ENCODE peak calls at places on chromosome 14, in ten cellular contexts. One of them, this sample, is unnamed.

GRCh38 chr14:68935761-68936209 is 43.3 kb downstream of the ACTN1 start:
- DNase-seq in adrenal gland: no peak
- DNase-seq in bronchial epithelial cell: peak; percentile 33
- DNase-seq in prostate gland: peak; percentile 35
- DNase-seq in WERI-Rb-1: peak; percentile 39
- DNase-seq in left ventricle myocardium inferior: no peak
- DNase-seq in heart right ventricle: peak; percentile 42
- DNase-seq in astrocyte of the spinal cord: no peak
- DNase-seq in progenitor cell of endocrine pancreas: no peak
- DNase-seq in endothelial cell of umbilical vein: peak; percentile 99
- DNase-seq in this sample: no peak

GRCh38 chr14:84468153-84468552 is 1061.8 kb upstream of the FLRT2 start:
- DNase-seq in adrenal gland: no peak
- DNase-seq in bronchial epithelial cell: no peak
- DNase-seq in prostate gland: no peak
- DNase-seq in WERI-Rb-1: no peak
- DNase-seq in left ventricle myocardium inferior: no peak
- DNase-seq in heart right ventricle: no peak
- DNase-seq in astrocyte of the spinal cord: no peak
- DNase-seq in progenitor cell of endocrine pancreas: no peak
- DNase-seq in endothelial cell of umbilical vein: no peak
- DNase-seq in this sample: no peak

GRCh38 chr14:104282332-104283196 is 144.2 kb downstream of the KIF26A start:
- DNase-seq in adrenal gland: peak; percentile 23
- DNase-seq in bronchial epithelial cell: no peak
- DNase-seq in prostate gland: no peak
- DNase-seq in WERI-Rb-1: peak; percentile 1
- DNase-seq in left ventricle myocardium inferior: peak; percentile 5
- DNase-seq in heart right ventricle: no peak
- DNase-seq in astrocyte of the spinal cord: no peak
- DNase-seq in progenitor cell of endocrine pancreas: peak; percentile 7
- DNase-seq in endothelial cell of umbilical vein: no peak
- DNase-seq in this sample: no peak

GRCh38 chr14:90523544-90523943 is 126.7 kb downstream of the CALM1 start:
- DNase-seq in adrenal gland: no peak
- DNase-seq in bronchial epithelial cell: peak; percentile 39
- DNase-seq in prostate gland: no peak
- DNase-seq in WERI-Rb-1: no peak
- DNase-seq in left ventricle myocardium inferior: no peak
- DNase-seq in heart right ventricle: no peak
- DNase-seq in astrocyte of the spinal cord: peak; percentile 66
- DNase-seq in progenitor cell of endocrine pancreas: no peak
- DNase-seq in endothelial cell of umbilical vein: no peak
- DNase-seq in this sample: no peak

GRCh38 chr14:70563869-70564268 is 29.1 kb upstream of the ADAM20 start:
- DNase-seq in adrenal gland: no peak
- DNase-seq in bronchial epithelial cell: no peak
- DNase-seq in prostate gland: no peak
- DNase-seq in WERI-Rb-1: no peak
- DNase-seq in left ventricle myocardium inferior: peak; percentile 61
- DNase-seq in heart right ventricle: peak; percentile 40
- DNase-seq in astrocyte of the spinal cord: no peak
- DNase-seq in progenitor cell of endocrine pancreas: no peak
- DNase-seq in endothelial cell of umbilical vein: no peak
- DNase-seq in this sample: no peak

GRCh38 chr14:74441113-74441512 is 15.1 kb upstream of the SYNDIG1L start:
- DNase-seq in adrenal gland: no peak
- DNase-seq in bronchial epithelial cell: no peak
- DNase-seq in prostate gland: no peak
- DNase-seq in WERI-Rb-1: no peak
- DNase-seq in left ventricle myocardium inferior: no peak
- DNase-seq in heart right ventricle: no peak
- DNase-seq in astrocyte of the spinal cord: no peak
- DNase-seq in progenitor cell of endocrine pancreas: no peak
- DNase-seq in endothelial cell of umbilical vein: no peak
- DNase-seq in this sample: no peak

GRCh38 chr14:38419579-38419978 is 163.7 kb upstream of the CLEC14A start:
- DNase-seq in adrenal gland: no peak
- DNase-seq in bronchial epithelial cell: no peak
- DNase-seq in prostate gland: no peak
- DNase-seq in WERI-Rb-1: no peak
- DNase-seq in left ventricle myocardium inferior: no peak
- DNase-seq in heart right ventricle: no peak
- DNase-seq in astrocyte of the spinal cord: no peak
- DNase-seq in progenitor cell of endocrine pancreas: no peak
- DNase-seq in endothelial cell of umbilical vein: peak; percentile 74
- DNase-seq in this sample: no peak

GRCh38 chr14:74875941-74876913 is at the start of gene PROX2:
- DNase-seq in adrenal gland: no peak
- DNase-seq in bronchial epithelial cell: no peak
- DNase-seq in prostate gland: no peak
- DNase-seq in WERI-Rb-1: no peak
- DNase-seq in left ventricle myocardium inferior: no peak
- DNase-seq in heart right ventricle: no peak
- DNase-seq in astrocyte of the spinal cord: no peak
- DNase-seq in progenitor cell of endocrine pancreas: no peak
- DNase-seq in endothelial cell of umbilical vein: peak; percentile 22
- DNase-seq in this sample: no peak

GRCh38 chr14:96055065-96055752 is 16.0 kb downstream of the C14orf132 start:
- DNase-seq in adrenal gland: no peak
- DNase-seq in bronchial epithelial cell: no peak
- DNase-seq in prostate gland: no peak
- DNase-seq in WERI-Rb-1: no peak
- DNase-seq in left ventricle myocardium inferior: no peak
- DNase-seq in heart right ventricle: no peak
- DNase-seq in astrocyte of the spinal cord: peak; percentile 31
- DNase-seq in progenitor cell of endocrine pancreas: no peak
- DNase-seq in endothelial cell of umbilical vein: no peak
- DNase-seq in this sample: no peak

GRCh38 chr14:96055753-96056508 is 16.8 kb downstream of the C14orf132 start:
- DNase-seq in adrenal gland: no peak
- DNase-seq in bronchial epithelial cell: no peak
- DNase-seq in prostate gland: no peak
- DNase-seq in WERI-Rb-1: no peak
- DNase-seq in left ventricle myocardium inferior: no peak
- DNase-seq in heart right ventricle: no peak
- DNase-seq in astrocyte of the spinal cord: no peak
- DNase-seq in progenitor cell of endocrine pancreas: no peak
- DNase-seq in endothelial cell of umbilical vein: no peak
- DNase-seq in this sample: no peak

GRCh38 chr14:96057738-96058137 is 18.6 kb downstream of the C14orf132 start:
- DNase-seq in adrenal gland: no peak
- DNase-seq in bronchial epithelial cell: no peak
- DNase-seq in prostate gland: no peak
- DNase-seq in WERI-Rb-1: no peak
- DNase-seq in left ventricle myocardium inferior: no peak
- DNase-seq in heart right ventricle: no peak
- DNase-seq in astrocyte of the spinal cord: no peak
- DNase-seq in progenitor cell of endocrine pancreas: no peak
- DNase-seq in endothelial cell of umbilical vein: no peak
- DNase-seq in this sample: no peak

GRCh38 chr14:96058606-96059200 is 19.5 kb downstream of the C14orf132 start:
- DNase-seq in adrenal gland: no peak
- DNase-seq in bronchial epithelial cell: no peak
- DNase-seq in prostate gland: no peak
- DNase-seq in WERI-Rb-1: no peak
- DNase-seq in left ventricle myocardium inferior: no peak
- DNase-seq in heart right ventricle: no peak
- DNase-seq in astrocyte of the spinal cord: no peak
- DNase-seq in progenitor cell of endocrine pancreas: no peak
- DNase-seq in endothelial cell of umbilical vein: no peak
- DNase-seq in this sample: no peak

DNA sequence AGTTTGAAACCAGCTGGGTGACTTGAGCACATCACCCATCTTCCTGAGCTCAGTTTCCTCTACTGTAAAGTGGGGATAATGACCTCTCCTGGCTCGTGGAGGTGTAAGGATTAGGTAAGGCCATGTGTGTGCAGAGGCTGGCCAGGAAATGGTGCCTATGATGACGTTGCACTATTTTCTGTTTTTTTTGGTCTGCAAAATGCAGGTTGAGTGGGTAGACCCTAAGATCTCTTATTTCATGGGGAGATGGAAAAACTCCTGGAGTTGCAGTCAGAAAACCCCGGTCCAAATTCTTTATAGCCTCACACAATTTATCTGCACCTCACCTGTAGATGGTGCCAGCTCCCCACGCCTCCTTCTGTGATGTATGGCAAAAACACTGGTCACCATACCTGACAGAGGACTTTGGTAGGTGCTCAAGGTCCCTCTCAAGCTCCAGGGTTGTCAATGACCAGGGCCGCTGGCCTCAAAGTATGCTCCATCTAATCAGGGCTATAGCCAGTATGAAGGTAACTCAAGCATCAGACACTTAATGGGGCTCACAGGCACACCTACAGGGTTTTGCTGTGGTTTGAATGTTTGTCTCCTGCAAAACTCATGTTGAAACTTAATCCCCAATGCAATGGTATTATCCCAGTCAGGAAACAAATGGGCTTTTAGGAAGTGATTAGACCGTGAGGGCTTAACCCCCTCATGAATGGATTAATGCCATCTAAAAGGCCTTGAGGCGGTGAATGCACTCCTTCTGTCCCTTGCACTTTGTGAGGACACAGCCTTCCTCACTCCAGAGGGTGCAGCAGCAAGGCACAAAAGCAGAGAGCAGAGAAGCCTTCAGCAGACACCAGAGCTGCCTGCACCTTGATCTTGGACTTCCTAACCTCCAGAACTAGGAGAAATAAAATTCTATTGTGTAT is 17.6 kb downstream of the C14orf132 start:
- DNase-seq in adrenal gland: no peak
- DNase-seq in bronchial epithelial cell: peak; percentile 24
- DNase-seq in prostate gland: no peak
- DNase-seq in WERI-Rb-1: peak; percentile 61
- DNase-seq in left ventricle myocardium inferior: no peak
- DNase-seq in heart right ventricle: no peak
- DNase-seq in astrocyte of the spinal cord: no peak
- DNase-seq in progenitor cell of endocrine pancreas: no peak
- DNase-seq in endothelial cell of umbilical vein: no peak
- DNase-seq in this sample: no peak
- TF ChIP-seq CTCF in adrenal gland: no peak
- TF ChIP-seq CTCF in bronchial epithelial cell: peak; percentile 55
- TF ChIP-seq CTCF in prostate gland: no peak
- TF ChIP-seq CTCF in WERI-Rb-1: peak; percentile 37
- TF ChIP-seq CTCF in left ventricle myocardium inferior: no peak
- TF ChIP-seq CTCF in heart right ventricle: no peak
- TF ChIP-seq CTCF in astrocyte of the spinal cord: no peak
- TF ChIP-seq CTCF in progenitor cell of endocrine pancreas: no peak
- TF ChIP-seq CTCF in endothelial cell of umbilical vein: no peak
- TF ChIP-seq CTCF in this sample: no peak

DNA sequence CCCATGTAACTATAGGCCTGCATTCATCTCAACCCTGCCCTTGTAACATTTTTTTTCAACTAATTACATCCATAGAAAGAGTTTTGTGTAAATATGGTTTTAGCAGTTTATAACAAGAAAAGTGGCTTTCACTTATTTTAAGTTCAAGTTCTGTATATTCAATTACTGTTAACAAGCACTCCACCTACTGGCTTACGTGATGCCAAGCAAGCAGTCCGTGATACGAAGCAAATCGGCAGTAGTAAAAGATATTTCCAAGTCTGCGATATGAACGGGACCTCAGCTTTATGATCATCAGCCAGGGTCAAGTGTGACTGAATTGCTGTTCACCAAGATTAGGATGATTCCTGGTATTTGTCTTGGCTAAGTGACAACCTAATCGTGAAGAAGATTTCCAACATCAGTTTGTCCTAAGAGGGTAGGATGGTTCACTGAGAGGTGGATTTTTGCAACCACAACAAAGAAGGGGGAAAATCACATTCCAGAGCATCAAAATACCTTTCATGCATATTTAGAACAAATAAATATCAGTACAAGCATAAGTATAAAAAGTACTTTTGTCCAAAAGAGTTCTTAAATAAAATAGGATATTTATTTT is 456.2 kb downstream of the FOXG1 start:
- DNase-seq in adrenal gland: peak; percentile 25
- DNase-seq in bronchial epithelial cell: peak; percentile 48
- DNase-seq in prostate gland: no peak
- DNase-seq in WERI-Rb-1: peak; percentile 46
- DNase-seq in left ventricle myocardium inferior: no peak
- DNase-seq in heart right ventricle: no peak
- DNase-seq in astrocyte of the spinal cord: peak; percentile 73
- DNase-seq in progenitor cell of endocrine pancreas: no peak
- DNase-seq in endothelial cell of umbilical vein: peak; percentile 44
- DNase-seq in this sample: no peak
- TF ChIP-seq CTCF in adrenal gland: peak; percentile 44
- TF ChIP-seq CTCF in bronchial epithelial cell: peak; percentile 55
- TF ChIP-seq CTCF in prostate gland: peak; percentile 21
- TF ChIP-seq CTCF in WERI-Rb-1: peak; percentile 52
- TF ChIP-seq CTCF in left ventricle myocardium inferior: no peak
- TF ChIP-seq CTCF in heart right ventricle: peak; percentile 20
- TF ChIP-seq CTCF in astrocyte of the spinal cord: peak; percentile 77
- TF ChIP-seq CTCF in progenitor cell of endocrine pancreas: peak; percentile 59
- TF ChIP-seq CTCF in endothelial cell of umbilical vein: peak; percentile 43
- TF ChIP-seq CTCF in this sample: no peak

DNA sequence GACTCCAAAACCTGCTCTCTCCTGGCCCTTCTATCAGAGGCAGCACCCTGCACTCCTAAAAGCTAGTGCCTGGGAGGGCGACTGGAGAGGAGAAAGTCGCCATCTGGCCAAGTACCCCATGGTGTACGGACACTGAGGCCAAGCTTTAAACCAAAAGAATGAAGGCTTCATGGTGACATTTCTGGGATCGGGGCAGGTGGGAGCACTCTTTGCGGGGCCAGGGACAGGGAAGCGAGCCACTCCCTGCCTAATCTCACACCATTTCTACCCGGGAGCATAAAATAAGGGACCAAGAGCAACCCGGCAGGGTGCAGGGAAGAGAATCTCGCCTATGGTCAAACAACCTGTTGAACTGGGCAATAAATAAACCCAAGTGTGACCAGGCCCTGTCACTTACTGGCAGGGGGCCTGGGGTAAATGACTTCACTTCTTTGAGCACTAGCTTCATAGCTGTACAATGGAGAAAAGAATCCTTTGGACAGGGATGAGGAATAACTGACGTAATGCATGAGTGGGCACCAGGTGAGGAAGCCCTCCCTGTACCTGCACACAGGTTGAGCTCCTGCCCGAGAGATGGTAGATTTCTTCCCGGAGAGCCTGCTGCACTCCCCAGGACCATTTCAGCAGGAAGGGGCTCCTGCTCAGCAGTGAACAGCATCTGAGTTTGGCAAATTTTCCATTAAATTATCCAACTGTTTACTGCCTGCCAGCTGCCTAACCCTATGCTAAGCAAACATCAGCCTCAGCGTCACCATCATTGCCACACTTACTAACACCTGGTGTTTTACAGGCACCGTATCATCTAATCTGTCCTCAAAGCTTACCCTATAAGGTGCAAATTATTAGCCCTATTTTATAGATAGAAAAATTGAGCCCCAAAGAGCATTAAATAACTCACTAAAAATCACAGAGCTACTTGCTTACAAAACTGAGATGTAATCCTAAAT is 2.0 kb downstream of the SERPINA1 start:
- DNase-seq in adrenal gland: no peak
- DNase-seq in bronchial epithelial cell: no peak
- DNase-seq in prostate gland: no peak
- DNase-seq in WERI-Rb-1: no peak
- DNase-seq in left ventricle myocardium inferior: no peak
- DNase-seq in heart right ventricle: no peak
- DNase-seq in astrocyte of the spinal cord: no peak
- DNase-seq in progenitor cell of endocrine pancreas: no peak
- DNase-seq in endothelial cell of umbilical vein: no peak
- DNase-seq in this sample: peak; percentile 16
- TF ChIP-seq CTCF in adrenal gland: no peak
- TF ChIP-seq CTCF in bronchial epithelial cell: no peak
- TF ChIP-seq CTCF in prostate gland: no peak
- TF ChIP-seq CTCF in WERI-Rb-1: no peak
- TF ChIP-seq CTCF in left ventricle myocardium inferior: no peak
- TF ChIP-seq CTCF in heart right ventricle: no peak
- TF ChIP-seq CTCF in astrocyte of the spinal cord: no peak
- TF ChIP-seq CTCF in progenitor cell of endocrine pancreas: no peak
- TF ChIP-seq CTCF in endothelial cell of umbilical vein: no peak
- TF ChIP-seq CTCF in this sample: no peak

GRCh38 chr14:54488318-54488645 is 498 bp downstream of the GMFB start:
- DNase-seq in adrenal gland: no peak
- DNase-seq in bronchial epithelial cell: peak; percentile 17
- DNase-seq in prostate gland: no peak
- DNase-seq in WERI-Rb-1: no peak
- DNase-seq in left ventricle myocardium inferior: no peak
- DNase-seq in heart right ventricle: no peak
- DNase-seq in astrocyte of the spinal cord: no peak
- DNase-seq in progenitor cell of endocrine pancreas: no peak
- DNase-seq in endothelial cell of umbilical vein: no peak
- DNase-seq in this sample: no peak
- TF ChIP-seq CTCF in adrenal gland: no peak
- TF ChIP-seq CTCF in bronchial epithelial cell: peak; percentile 23
- TF ChIP-seq CTCF in prostate gland: no peak
- TF ChIP-seq CTCF in WERI-Rb-1: peak; percentile 19
- TF ChIP-seq CTCF in left ventricle myocardium inferior: no peak
- TF ChIP-seq CTCF in heart right ventricle: no peak
- TF ChIP-seq CTCF in astrocyte of the spinal cord: peak; percentile 13
- TF ChIP-seq CTCF in progenitor cell of endocrine pancreas: peak; percentile 49
- TF ChIP-seq CTCF in endothelial cell of umbilical vein: no peak
- TF ChIP-seq CTCF in this sample: no peak

This sample was measured in thyroid gland.